ENCODE peak calls at places on chromosomes 2 and 18, in six cellular contexts. Z is cortex of kidney; L is activated T-helper 2 cell treated with anti-CD3 and anti-CD28 coated beads, Interferon-gamma antibody, Interleukin-2, Interleukin-4, amounts not matched to agents 10 μg/mL and 5 μg/mL and 100 μg/mL, durations not matched to agents 14 hours and 24 hours and 36 hours; B is HepG2; P is cardiac muscle cell; Y is hypothalamus. T is an unnamed sample.

GRCh38 chr18:55763298-55763697 is 175.3 kb upstream of the TCF4 start:
- DNase-seq in Z (no peak), L (no peak), B (no peak), P (no peak), Y (no peak), T (peak; percentile 37)

GRCh38 chr2:231050018-231050901 is 6.4 kb upstream of the PSMD1 start:
- DNase-seq in Z (no peak), L (no peak), B (peak; percentile 100), P (peak; percentile 23), Y (no peak), T (no peak)

GRCh38 chr18:3538954-3539617 is 89.1 kb downstream of the TGIF1 start:
- DNase-seq in Z (no peak), L (no peak), B (no peak), P (no peak), Y (no peak), T (no peak)

GRCh38 chr2:173205375-173205774 is 129.7 kb downstream of the MAP3K20 start:
- DNase-seq in Z (no peak), L (no peak), B (no peak), P (peak; percentile 96), Y (no peak), T (no peak)

GRCh38 chr2:18777250-18777812 is 188.0 kb upstream of the NT5C1B start:
- DNase-seq in Z (no peak), L (no peak), B (peak; percentile 88), P (no peak), Y (no peak), T (no peak)

GRCh38 chr2:73386342-73386868 is 769 bp downstream of the ALMS1 start:
- DNase-seq in Z (no peak), L (no peak), B (no peak), P (no peak), Y (no peak), T (no peak)

GRCh38 chr2:28951910-28952805 is 28.9 kb upstream of the TOGARAM2 start:
- DNase-seq in Z (no peak), L (no peak), B (peak; percentile 85), P (peak; percentile 84), Y (no peak), T (no peak)

GRCh38 chr2:216626168-216626874 is 6.9 kb upstream of the IGFBP2 start:
- DNase-seq in Z (no peak), L (no peak), B (no peak), P (no peak), Y (no peak), T (no peak)

T was measured in epithelial cell of prostate.